ENCODE peak calls at places on chromosome 6, in four cellular contexts. R, T, J and X are unnamed samples. For H3K36me3 and H3K9me3, the result is how much of the 10 kb centered on the place peaks cover.

GRCh38 chr6:166395778-166396177 is 13.0 kb upstream of the MPC1 start:
- DNase-seq in R (no peak), T (no peak), J (no peak), X (no peak)

GRCh38 chr6:42451146-42451594 is 556 bp downstream of the TRERF1 start:
- DNase-seq in R (no peak), T (no peak), J (no peak), X (no peak)

GRCh38 chr6:25628471-25629201 is 23.4 kb upstream of the SCGN start:
- DNase-seq in R (no peak), T (no peak), J (no peak), X (no peak)

GRCh38 chr6:158939255-158940170 is 60.5 kb downstream of the RSPH3 start:
- DNase-seq in R (no peak), T (no peak), J (no peak), X (peak)

GRCh38 chr6:44036196-44036595 is 91.1 kb downstream of the MRPL14 start:
- DNase-seq in R (no peak), T (no peak), J (no peak), X (no peak)

GRCh38 chr6:28982476-28983266 is 22.4 kb downstream of the ZNF311 start:
- DNase-seq in R (peak), T (no peak), J (no peak), X (no peak)

GRCh38 chr6:43242908-43243648 is at the start of gene TTBK1:
- DNase-seq in R (peak), T (no peak), J (peak), X (no peak)

GRCh38 chr6:112571486-112571885 is 224.4 kb downstream of the RFPL4B start:
- DNase-seq in R (no peak), T (no peak), J (no peak), X (no peak)

GRCh38 chr6:12587096-12587495 is 129.5 kb upstream of the PHACTR1 start:
- DNase-seq in R (no peak), T (no peak), J (no peak), X (no peak)

GRCh38 chr6:64477311-64477850 is 841.8 kb downstream of the PHF3 start:
- DNase-seq in R (no peak), T (no peak), J (no peak), X (no peak)

GRCh38 chr6:14361956-14362587 is 244.5 kb downstream of the CD83 start:
- DNase-seq in R (no peak), T (no peak), J (no peak), X (no peak)

GRCh38 chr6:13711384-13711725 is 280 bp downstream of the RANBP9 start:
- DNase-seq in R (peak), T (no peak), J (peak), X (no peak)

GRCh38 chr6:9745966-9746365 is 668.9 kb downstream of the TFAP2A start:
- DNase-seq in R (no peak), T (no peak), J (no peak), X (no peak)

GRCh38 chr6:69732640-69733039 is 64.2 kb downstream of the LMBRD1 start:
- DNase-seq in R (no peak), T (no peak), J (no peak), X (no peak)

GRCh38 chr6:124798942-124799496 is 163.2 kb upstream of the RNF217 start:
- DNase-seq in R (no peak), T (no peak), J (no peak), X (no peak)

GRCh38 chr6:2488578-2488977 is 243.2 kb upstream of the GMDS start:
- DNase-seq in R (no peak), T (no peak), J (no peak), X (no peak)

GRCh38 chr6:4727671-4728435 is 48.4 kb upstream of the CDYL start:
- DNase-seq in R (no peak), T (no peak), J (no peak), X (peak)

GRCh38 chr6:25237579-25237978 is 41.6 kb upstream of the CARMIL1 start:
- DNase-seq in R (no peak), T (no peak), J (no peak), X (no peak)

GRCh38 chr6:106197441-106197840 is 111.3 kb downstream of the PRDM1 start:
- DNase-seq in R (no peak), T (no peak), J (no peak), X (no peak)

GRCh38 chr6:146357578-146358340 is 185.9 kb upstream of the RAB32 start:
- DNase-seq in R (no peak), T (no peak), J (no peak), X (no peak)

GRCh38 chr6:149925253-149925973 is 2.5 kb upstream of the RAET1G start:
- DNase-seq in R (no peak), T (peak), J (no peak), X (peak)

GRCh38 chr6:148535976-148536375 is 193.3 kb downstream of the SASH1 start:
- DNase-seq in R (no peak), T (no peak), J (no peak), X (no peak)

GRCh38 chr6:148532698-148533097 is 190.1 kb downstream of the SASH1 start:
- DNase-seq in R (no peak), T (no peak), J (no peak), X (no peak)

GRCh38 chr6:148530976-148531375 is 188.3 kb downstream of the SASH1 start:
- DNase-seq in R (no peak), T (no peak), J (no peak), X (no peak)

GRCh38 chr6:148534871-148535270 is 192.2 kb downstream of the SASH1 start:
- DNase-seq in R (no peak), T (no peak), J (no peak), X (no peak)

GRCh38 chr6:148533309-148534107 is 190.9 kb downstream of the SASH1 start:
- DNase-seq in R (no peak), T (no peak), J (no peak), X (no peak)
- H3K36me3 ChIP-seq in R (under half), T (half or more), J (under half), X (under half)

GRCh38 chr6:10882654-10883053 is 813 bp upstream of the GCM2 start:
- DNase-seq in R (no peak), T (no peak), J (no peak), X (no peak)
- H3K9me3 ChIP-seq in R (under half), T (under half), J (under half), X (under half)

GRCh38 chr6:52749546-52750152 is 13.6 kb downstream of the GSTA2 start:
- DNase-seq in R (no peak), T (no peak), J (no peak), X (no peak)
- H3K4me3 ChIP-seq in R (no peak), T (no peak), J (no peak), X (no peak)

GRCh38 chr6:109362102-109362884 is 20.0 kb downstream of the CD164 start:
- DNase-seq in R (no peak), T (no peak), J (no peak), X (no peak)

GRCh38 chr6:109360281-109360680 is 22.0 kb downstream of the CD164 start:
- DNase-seq in R (no peak), T (no peak), J (no peak), X (no peak)

GRCh38 chr6:109359248-109359647 is 23.0 kb downstream of the CD164 start:
- DNase-seq in R (no peak), T (no peak), J (no peak), X (no peak)

GRCh38 chr6:109360791-109361190 is 21.5 kb downstream of the CD164 start:
- DNase-seq in R (no peak), T (no peak), J (no peak), X (no peak)

DNA sequence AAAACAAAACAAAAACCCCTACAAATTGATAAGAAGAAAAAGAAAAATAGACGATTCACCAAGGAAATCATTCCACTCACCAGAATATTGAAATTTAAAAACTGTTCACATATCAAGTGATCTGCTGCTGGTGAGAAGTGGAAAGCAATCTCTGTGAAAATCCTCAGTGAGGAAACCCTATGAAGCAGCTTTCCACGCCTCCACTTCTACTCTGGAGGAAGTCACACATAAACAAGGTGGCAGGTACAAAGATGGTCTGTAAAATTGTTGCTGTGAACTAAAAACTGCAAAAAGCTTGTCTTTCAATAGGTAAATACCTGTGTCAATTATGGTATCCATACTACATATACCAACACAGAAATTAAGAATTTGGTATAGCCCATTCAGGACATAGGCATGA is 18.5 kb downstream of the CD164 start:
- DNase-seq in R (no peak), T (no peak), J (no peak), X (no peak)
- H3K36me3 ChIP-seq in R (half or more), T (half or more), J (under half), X (under half)

GRCh38 chr6:86357877-86358276 is 579.5 kb upstream of the HTR1E start:
- DNase-seq in R (no peak), T (no peak), J (no peak), X (no peak)
- H3K9me3 ChIP-seq in R (under half), T (under half), J (under half), X (under half)

DNA sequence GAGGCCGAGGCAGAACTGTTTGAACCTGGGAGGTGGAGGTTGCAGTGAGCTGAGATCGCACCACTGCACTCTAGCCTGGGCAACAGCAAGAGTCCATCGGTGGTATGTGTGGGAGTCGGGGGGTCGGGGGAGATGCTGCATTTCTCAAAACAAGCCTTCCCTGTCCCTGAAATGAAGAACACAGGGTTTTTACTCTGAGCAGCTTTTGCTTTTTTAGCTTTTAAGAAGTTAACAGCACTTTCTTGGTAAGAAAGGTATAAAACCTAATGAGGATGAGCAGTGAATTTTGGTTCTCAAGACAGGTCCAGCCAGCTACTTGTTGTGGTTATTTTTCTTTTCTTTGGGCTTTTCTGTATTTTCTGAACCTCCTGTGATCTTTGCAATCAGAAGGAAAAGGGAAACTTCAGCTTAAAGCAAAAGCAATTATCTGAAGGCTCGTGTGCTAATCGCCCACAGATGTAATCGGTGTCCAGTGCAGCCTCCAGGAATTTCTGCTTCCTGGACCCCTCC is 3.7 kb downstream of the RPL10A start:
- DNase-seq in R (no peak), T (no peak), J (no peak), X (no peak)
- H3K4me3 ChIP-seq in R (peak), T (no peak), J (no peak), X (no peak)